ENCODE peak calls at places on chromosomes 1 and 21, in four cellular contexts. K is body of pancreas, C is cardiac muscle cell, H is heart right ventricle. I is an unnamed sample.
A peak's percentile ranks its signal among the peaks of the same experiment; 100 is the strongest.

GRCh38 chr1:226659641-226660040 is 79.4 kb downstream of the ITPKB start:
- DNase-seq in K (no peak), H (no peak), C (no peak), I (no peak)

GRCh38 chr1:71364236-71364635 is 283.4 kb upstream of the ZRANB2 start:
- DNase-seq in K (no peak), H (no peak), C (peak; percentile 38), I (no peak)

GRCh38 chr1:107949467-107950253 is 15.3 kb downstream of the VAV3 start:
- DNase-seq in H (no peak), C (no peak), K (no peak), I (no peak)

GRCh38 chr1:243598433-243598832 is 251.6 kb downstream of the AKT3 start:
- DNase-seq in H (no peak), C (peak; percentile 72), K (no peak), I (no peak)

GRCh38 chr1:241215203-241215602 is 141.8 kb downstream of the RGS7 start:
- DNase-seq in H (no peak), K (no peak), C (peak; percentile 0), I (no peak)

GRCh38 chr1:15406911-15407559 is 2.7 kb upstream of the EFHD2 start:
- DNase-seq in H (no peak), K (no peak), C (peak; percentile 64), I (no peak)

GRCh38 chr1:89363638-89364536 is at the start of gene GBP6:
- DNase-seq in C (peak; percentile 27), K (no peak), H (no peak), I (no peak)

GRCh38 chr1:220734571-220735326 is 13.4 kb upstream of the MTARC2 start:
- DNase-seq in C (peak; percentile 73), H (no peak), K (peak; percentile 39), I (no peak)

GRCh38 chr1:6515771-6516170 is 24.3 kb upstream of the PLEKHG5 start:
- DNase-seq in H (no peak), K (no peak), C (no peak), I (no peak)

GRCh38 chr1:76303348-76303712 is 228.8 kb downstream of the ST6GALNAC3 start:
- DNase-seq in K (no peak), H (no peak), C (no peak), I (no peak)

GRCh38 chr1:29824478-29825273 is 588.4 kb downstream of the PTPRU start:
- DNase-seq in C (no peak), H (no peak), K (no peak), I (peak; percentile 34)

GRCh38 chr21:43921979-43922945 is 57.2 kb downstream of the AGPAT3 start:
- DNase-seq in H (no peak), C (peak; percentile 78), K (no peak), I (no peak)

GRCh38 chr21:35232545-35233176 is 183.6 kb upstream of the RUNX1 start:
- DNase-seq in C (peak; percentile 81), K (peak; percentile 36), H (no peak), I (no peak)

GRCh38 chr1:31376374-31377134 is 3.7 kb upstream of the FABP3 start:
- DNase-seq in K (no peak), C (peak; percentile 84), H (no peak), I (no peak)

GRCh38 chr1:184624051-184624450 is 130.6 kb downstream of the EDEM3 start:
- DNase-seq in C (no peak), H (no peak), K (no peak), I (no peak)

GRCh38 chr1:71521655-71522264 is 440.9 kb upstream of the ZRANB2 start:
- DNase-seq in H (peak; percentile 24), K (peak; percentile 40), C (peak; percentile 76), I (no peak)

GRCh38 chr1:91555821-91556531 is 55.3 kb downstream of the CDC7 start:
- DNase-seq in K (no peak), H (no peak), C (peak; percentile 84), I (peak; percentile 68)

GRCh38 chr1:114330451-114330983 is 176.8 kb upstream of the SYT6 start:
- DNase-seq in H (no peak), C (no peak), K (no peak), I (peak; percentile 87)

GRCh38 chr1:18256318-18257235 is 149.0 kb downstream of the IGSF21 start:
- DNase-seq in H (peak; percentile 44), C (peak; percentile 48), K (peak; percentile 64), I (no peak)

GRCh38 chr21:26846036-26846931 is 1.1 kb upstream of the ADAMTS1 start:
- DNase-seq in H (peak; percentile 94), K (peak; percentile 71), C (peak; percentile 93), I (no peak)

GRCh38 chr1:82927753-82928152 is 1071.2 kb downstream of the TTLL7 start:
- DNase-seq in C (no peak), H (no peak), K (no peak), I (no peak)

GRCh38 chr1:186482661-186483255 is 21.8 kb upstream of the PDC start:
- DNase-seq in K (peak; percentile 35), C (peak; percentile 89), H (peak; percentile 30), I (no peak)

GRCh38 chr1:240237305-240237721 is 145.6 kb downstream of the FMN2 start:
- DNase-seq in H (no peak), K (no peak), C (peak; percentile 25), I (no peak)

GRCh38 chr1:174874337-174875053 is 125.3 kb upstream of the CACYBP start:
- DNase-seq in C (no peak), K (peak; percentile 54), H (no peak), I (no peak)

GRCh38 chr1:174692313-174692712 is 244.5 kb downstream of the GPR52 start:
- DNase-seq in C (peak; percentile 50), H (no peak), K (no peak), I (no peak)

GRCh38 chr1:202193614-202194327 is at the start of gene LGR6:
- DNase-seq in C (peak; percentile 25), K (no peak), H (no peak), I (no peak)

GRCh38 chr21:39326607-39327307 is 13.3 kb upstream of the BRWD1 start:
- DNase-seq in H (no peak), K (no peak), C (no peak), I (no peak)

GRCh38 chr1:27968692-27969091 is 8.9 kb downstream of the XKR8 start:
- DNase-seq in C (peak; percentile 72), K (peak; percentile 18), H (no peak), I (no peak)

GRCh38 chr1:204254031-204254661 is 40.4 kb upstream of the GOLT1A start:
- DNase-seq in H (no peak), K (peak; percentile 67), C (peak; percentile 77), I (peak; percentile 94)

GRCh38 chr1:169078163-169078883 is 28.2 kb upstream of the ATP1B1 start:
- DNase-seq in K (peak; percentile 10), H (no peak), C (no peak), I (peak; percentile 66)

DNA sequence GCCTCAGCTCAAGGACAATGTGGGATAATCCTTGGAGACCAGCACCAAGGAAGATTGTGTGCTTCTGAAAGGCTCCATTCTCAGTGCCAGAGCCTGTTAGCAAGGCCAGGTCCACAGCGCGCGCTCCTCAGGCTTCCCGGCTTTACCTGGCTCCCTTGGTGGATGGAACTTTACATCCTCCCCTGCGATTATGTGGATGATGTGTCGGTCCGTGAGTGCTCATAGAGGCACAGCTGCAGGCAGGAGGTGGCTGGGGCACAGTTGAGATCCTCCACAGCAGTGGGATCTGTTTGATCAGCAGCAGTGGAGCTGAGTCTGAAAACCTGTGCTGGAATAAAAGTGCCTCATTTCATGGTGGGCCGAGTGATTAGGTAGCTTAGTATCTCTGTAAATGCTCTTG is 62.7 kb downstream of the PRDM2 start:
- DNase-seq in C (no peak), K (no peak), H (no peak), I (no peak)
- H3K4me1 ChIP-seq in C (peaks cover 21% of the 10 kb centered on the region), K (peaks cover 58% of the 10 kb centered on the region), H (no peaks in the 10 kb centered on the region), I (peaks cover 71% of the 10 kb centered on the region)

GRCh38 chr21:46557919-46558392 is 46.9 kb downstream of the S100B start:
- DNase-seq in K (no peak), C (no peak), H (no peak), I (peak; percentile 60)

GRCh38 chr21:46557469-46557868 is 47.4 kb downstream of the S100B start:
- DNase-seq in H (no peak), K (no peak), C (no peak), I (no peak)

GRCh38 chr21:46560568-46561447 is 44.1 kb downstream of the S100B start:
- DNase-seq in C (no peak), H (no peak), K (no peak), I (peak; percentile 84)

GRCh38 chr21:46561448-46562095 is 43.3 kb downstream of the S100B start:
- DNase-seq in C (no peak), K (no peak), H (no peak), I (peak; percentile 85)

DNA sequence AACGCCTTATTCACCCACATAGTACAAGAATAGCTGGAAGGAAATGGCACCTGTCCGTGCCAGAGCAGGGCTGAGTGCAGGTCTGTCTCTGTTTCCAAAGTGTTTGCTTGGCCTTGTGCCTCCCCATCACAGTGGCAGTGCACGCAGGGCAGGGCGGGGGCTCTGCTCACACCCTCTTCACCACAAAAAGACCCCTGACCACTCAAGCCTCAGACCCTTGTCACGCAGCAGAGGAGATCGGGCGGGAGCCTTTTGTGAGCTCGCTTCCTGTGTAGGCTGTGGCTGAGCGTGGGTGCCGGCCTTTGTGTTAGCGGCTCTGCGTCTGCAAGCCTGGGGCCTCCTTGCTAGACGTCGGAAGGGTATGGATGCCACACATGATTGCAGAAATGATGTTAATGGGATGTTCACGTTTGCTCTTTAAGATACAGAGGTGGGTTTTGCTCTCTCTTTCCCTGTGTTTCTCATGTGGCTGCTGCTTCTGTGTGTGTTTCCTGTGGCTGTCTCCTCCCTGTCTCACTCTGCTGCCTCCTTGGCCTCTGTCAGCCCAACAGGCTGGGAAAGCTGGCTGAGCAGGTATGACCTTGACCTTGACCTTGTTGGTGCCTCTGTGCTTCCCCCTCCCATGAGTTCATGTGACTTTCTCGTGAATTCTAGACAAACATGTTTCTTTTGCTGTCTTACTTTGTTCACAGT is 45.4 kb downstream of the S100B start:
- DNase-seq in H (no peak), C (no peak), K (no peak), I (peak; percentile 87)
- H3K36me3 ChIP-seq in H (peaks cover 71% of the 10 kb centered on the region), C (peaks cover 41% of the 10 kb centered on the region), K (no peaks in the 10 kb centered on the region), I (peaks cover 100% of the 10 kb centered on the region)

GRCh38 chr1:234979316-234980223 is 149.1 kb downstream of the TOMM20 start:
- DNase-seq in C (no peak), H (no peak), K (no peak), I (no peak)
- H3K4me1 ChIP-seq in C (peaks cover 19% of the 10 kb centered on the region), H (peaks cover 16% of the 10 kb centered on the region), K (peaks cover 46% of the 10 kb centered on the region), I (peaks cover 70% of the 10 kb centered on the region)

GRCh38 chr1:64676386-64676785 is 68.5 kb upstream of the RAVER2 start:
- DNase-seq in C (no peak), H (no peak), K (no peak), I (no peak)
- H3K36me3 ChIP-seq in C (peaks cover 75% of the 10 kb centered on the region), H (peaks cover 8% of the 10 kb centered on the region), K (no peaks in the 10 kb centered on the region), I (no peaks in the 10 kb centered on the region)

GRCh38 chr21:28768753-28769152 is 223.9 kb downstream of the LTN1 start:
- DNase-seq in C (no peak), K (no peak), H (no peak), I (no peak)
- H3K4me1 ChIP-seq in C (peaks cover 41% of the 10 kb centered on the region), K (peaks cover 10% of the 10 kb centered on the region), H (no peaks in the 10 kb centered on the region), I (peaks cover 12% of the 10 kb centered on the region)

I was measured in esophagus muscularis mucosa.